ENCODE peak calls at places on chromosome 22, in four cellular contexts. P, A, D and K are unnamed samples.

GRCh38 chr22:46484861-46485595 is 52.4 kb downstream of the CELSR1 start:
- DNase-seq in P (no peak), A (no peak), D (no peak), K (no peak)

GRCh38 chr22:27133951-27134664 is 476.7 kb downstream of the MIAT start:
- DNase-seq in P (peak), A (peak), D (no peak), K (no peak)

GRCh38 chr22:44351685-44352377 is 39.1 kb upstream of the SHISAL1 start:
- DNase-seq in P (peak), A (no peak), D (no peak), K (no peak)

GRCh38 chr22:50738649-50739227 is 734 bp downstream of the ACR start:
- DNase-seq in P (no peak), A (no peak), D (peak), K (peak)

GRCh38 chr22:48192920-48193319 is 1430.5 kb downstream of the TBC1D22A start:
- DNase-seq in P (no peak), A (no peak), D (no peak), K (no peak)

GRCh38 chr22:47206185-47206584 is 443.7 kb downstream of the TBC1D22A start:
- DNase-seq in P (no peak), A (no peak), D (no peak), K (no peak)

GRCh38 chr22:47161631-47162030 is 399.2 kb downstream of the TBC1D22A start:
- DNase-seq in P (no peak), A (no peak), D (no peak), K (no peak)

GRCh38 chr22:40204331-40205116 is 26.8 kb downstream of the TNRC6B start:
- DNase-seq in P (no peak), A (peak), D (no peak), K (no peak)

GRCh38 chr22:35761037-35761436 is 43.4 kb downstream of the APOL5 start:
- DNase-seq in P (peak), A (no peak), D (no peak), K (no peak)

GRCh38 chr22:48342732-48343131 is 1484.9 kb downstream of the BRD1 start:
- DNase-seq in P (no peak), A (no peak), D (no peak), K (no peak)

GRCh38 chr22:26502688-26503561 is 9.3 kb downstream of the TFIP11 start:
- DNase-seq in P (peak), A (peak), D (peak), K (peak)

GRCh38 chr22:47030881-47031627 is 268.6 kb downstream of the TBC1D22A start:
- DNase-seq in P (no peak), A (no peak), D (no peak), K (no peak)

GRCh38 chr22:46329616-46330015 is 5.9 kb upstream of the TRMU start:
- DNase-seq in P (no peak), A (no peak), D (no peak), K (no peak)

GRCh38 chr22:24027389-24027980 is 16.4 kb downstream of the CABIN1 start:
- DNase-seq in P (no peak), A (no peak), D (no peak), K (no peak)

GRCh38 chr22:21000215-21000986 is 1.5 kb downstream of the THAP7 start:
- DNase-seq in P (no peak), A (no peak), D (no peak), K (no peak)

GRCh38 chr22:46233231-46233630 is 16.9 kb downstream of the CDPF1 start:
- DNase-seq in P (no peak), A (peak), D (no peak), K (no peak)

GRCh38 chr22:37492428-37493344 is 6.5 kb upstream of the MFNG start:
- DNase-seq in P (peak), A (no peak), D (peak), K (peak)
- TF ChIP-seq CTCF in P (peak), A (peak), D (peak), K (peak)

GRCh38 chr22:19948057-19948760 is 6.6 kb upstream of the TXNRD2 start:
- DNase-seq in P (no peak), A (no peak), D (no peak), K (no peak)
- TF ChIP-seq CTCF in P (no peak), A (no peak), D (peak), K (peak)

GRCh38 chr22:31107206-31108118 is at the start of gene SELENOM:
- DNase-seq in P (peak), A (peak), D (peak), K (peak)

GRCh38 chr22:31105282-31105929 is 2.0 kb downstream of the SELENOM start:
- DNase-seq in P (no peak), A (no peak), D (no peak), K (no peak)

GRCh38 chr22:31104869-31105268 is 2.5 kb downstream of the SELENOM start:
- DNase-seq in P (no peak), A (no peak), D (no peak), K (no peak)

GRCh38 chr22:31106651-31107205 is 640 bp downstream of the SELENOM start:
- DNase-seq in P (no peak), A (no peak), D (no peak), K (no peak)

GRCh38 chr22:31106001-31106571 is 1.3 kb downstream of the SELENOM start:
- DNase-seq in P (no peak), A (no peak), D (no peak), K (no peak)
- TF ChIP-seq CTCF in P (no peak), A (no peak), D (no peak), K (no peak)

GRCh38 chr22:17300926-17301325 is 68.3 kb upstream of the CECR2 start:
- DNase-seq in P (no peak), A (no peak), D (no peak), K (no peak)

GRCh38 chr22:17305076-17305475 is 64.2 kb upstream of the CECR2 start:
- DNase-seq in P (no peak), A (no peak), D (no peak), K (no peak)

GRCh38 chr22:17303441-17303839 is 65.8 kb upstream of the CECR2 start:
- DNase-seq in P (no peak), A (no peak), D (no peak), K (no peak)

GRCh38 chr22:17302616-17303015 is 66.6 kb upstream of the CECR2 start:
- DNase-seq in P (no peak), A (no peak), D (no peak), K (no peak)

DNA sequence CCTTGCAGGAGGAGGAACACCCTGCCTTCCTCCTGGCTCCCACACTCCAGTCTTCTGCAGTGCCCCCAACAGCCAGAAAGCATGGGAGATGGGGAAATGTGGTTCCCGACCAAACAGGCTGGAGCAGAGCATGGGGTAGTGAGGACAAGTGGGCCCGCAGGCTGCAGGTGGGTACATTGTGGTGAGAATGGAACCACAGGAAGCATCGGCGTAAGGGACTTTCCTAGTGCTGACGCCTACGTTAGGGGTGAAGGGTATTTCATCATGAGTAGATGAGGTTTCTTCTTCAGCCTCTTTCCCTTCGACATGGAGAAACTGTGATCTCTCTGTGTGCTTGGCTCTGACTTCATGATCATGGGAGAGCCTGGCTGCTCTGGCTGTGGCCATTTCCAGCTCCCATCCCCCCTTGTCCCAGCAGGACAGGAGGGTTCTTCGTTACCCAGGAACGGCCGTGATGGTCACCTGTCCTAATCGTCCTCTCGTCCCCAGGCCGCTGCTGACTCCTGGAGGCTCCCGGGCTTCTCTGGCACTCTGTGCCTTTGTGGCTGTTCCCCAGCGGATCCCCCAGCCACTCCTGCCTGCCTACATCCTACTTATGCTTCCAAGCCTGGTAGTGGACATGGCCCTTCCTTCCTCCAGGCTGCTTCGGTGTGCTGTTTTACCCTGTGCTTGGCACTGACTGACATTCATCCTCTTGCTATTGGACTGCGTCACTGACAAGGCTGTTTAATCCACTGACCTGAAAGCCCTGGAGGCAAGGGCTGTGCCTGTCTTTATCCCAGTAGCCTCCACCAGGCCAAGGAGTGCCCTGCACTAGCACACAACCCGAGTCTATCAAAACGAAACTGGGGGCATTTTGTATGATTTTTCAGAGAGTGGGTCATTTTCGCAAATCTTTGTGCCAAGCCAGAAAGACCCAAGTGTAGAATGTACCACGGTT is 65.2 kb upstream of the CECR2 start:
- DNase-seq in P (no peak), A (no peak), D (no peak), K (no peak)
- TF ChIP-seq CTCF in P (no peak), A (no peak), D (no peak), K (no peak)

DNA sequence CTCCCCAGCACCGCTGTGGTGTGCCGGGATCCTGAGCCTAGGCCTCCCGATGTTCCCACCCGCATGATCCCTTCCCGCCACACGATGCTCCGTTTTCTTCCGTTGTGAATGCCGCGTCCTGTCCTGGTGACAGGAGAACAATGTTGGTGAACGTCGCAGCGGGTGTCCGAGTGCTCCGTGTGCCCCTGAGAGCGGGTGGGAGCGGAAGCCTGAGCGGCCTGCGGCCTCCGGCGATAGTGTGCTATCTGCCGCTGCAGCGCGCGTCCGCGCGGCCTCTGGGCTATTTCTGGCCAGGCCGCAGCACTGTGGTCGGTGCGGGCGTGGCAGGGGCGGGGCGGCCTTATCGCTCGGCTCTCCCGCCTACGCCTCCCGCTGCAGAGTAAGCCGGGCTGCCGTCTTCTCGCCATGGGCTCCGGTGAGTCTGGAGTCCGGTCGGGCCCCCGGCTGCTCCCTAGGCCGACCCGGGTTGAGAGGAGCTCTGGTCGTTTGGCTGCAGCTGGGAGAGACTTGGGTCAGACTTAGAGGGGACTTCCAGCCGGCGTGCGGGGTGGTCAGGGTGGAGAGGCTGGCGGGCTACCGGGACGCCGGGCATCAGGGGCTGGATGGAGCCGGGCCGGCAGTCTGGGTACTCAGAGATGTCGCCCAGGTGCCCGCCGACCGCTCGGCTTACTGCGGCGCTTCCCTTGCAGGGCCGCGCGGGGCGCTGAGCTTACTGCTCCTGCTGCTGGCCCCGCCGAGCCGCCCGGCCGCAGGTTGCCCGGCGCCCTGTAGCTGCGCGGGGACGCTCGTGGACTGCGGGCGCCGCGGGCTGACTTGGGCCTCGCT is at the start of gene GP1BB:
- DNase-seq in P (peak), A (no peak), D (no peak), K (no peak)
- TF ChIP-seq CTCF in P (peak), A (no peak), D (no peak), K (peak)

GRCh38 chr22:37498289-37498909 is 12.2 kb upstream of the MFNG start:
- DNase-seq in P (peak), A (no peak), D (peak), K (peak)
- TF ChIP-seq CTCF in P (peak), A (no peak), D (peak), K (peak)

DNA sequence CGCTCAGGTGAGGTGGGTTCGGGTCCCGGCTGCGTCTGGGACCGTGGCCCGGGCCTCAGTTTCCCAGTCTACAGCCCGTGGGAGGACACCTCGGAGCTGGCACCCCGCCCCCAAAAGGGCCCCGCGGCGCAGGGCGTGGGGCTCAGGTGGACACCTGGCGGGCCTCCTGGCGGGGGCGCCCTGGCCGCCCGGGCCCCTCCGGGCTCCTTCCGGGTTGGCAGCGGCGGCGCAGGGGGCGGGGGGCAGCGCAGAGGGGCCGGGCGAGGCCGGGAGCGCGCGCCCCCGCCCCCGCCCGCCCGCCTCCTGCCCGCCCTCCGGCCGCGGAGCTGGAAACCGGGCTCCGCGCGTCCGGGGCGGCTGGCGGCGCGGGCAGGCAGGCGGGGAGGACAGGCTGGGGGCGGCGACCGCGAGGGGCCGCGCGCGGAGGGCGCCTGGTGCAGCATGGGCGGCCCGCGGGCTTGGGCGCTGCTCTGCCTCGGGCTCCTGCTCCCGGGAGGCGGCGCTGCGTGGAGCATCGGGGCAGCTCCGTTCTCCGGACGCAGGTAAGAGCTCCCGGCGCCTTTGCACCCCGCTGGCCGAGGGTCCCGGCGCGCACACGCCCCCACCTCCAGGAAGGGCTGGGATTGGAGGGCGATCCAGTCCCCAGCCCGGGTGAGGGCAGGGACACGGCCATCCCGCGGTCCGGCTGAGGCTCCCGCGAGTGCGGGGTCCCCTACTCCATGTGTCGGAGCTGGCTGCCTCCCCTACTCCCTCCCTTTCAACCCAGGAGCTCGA is at the start of gene EMID1:
- DNase-seq in P (peak), A (peak), D (no peak), K (peak)
- TF ChIP-seq CTCF in P (no peak), A (no peak), D (no peak), K (no peak)

DNA sequence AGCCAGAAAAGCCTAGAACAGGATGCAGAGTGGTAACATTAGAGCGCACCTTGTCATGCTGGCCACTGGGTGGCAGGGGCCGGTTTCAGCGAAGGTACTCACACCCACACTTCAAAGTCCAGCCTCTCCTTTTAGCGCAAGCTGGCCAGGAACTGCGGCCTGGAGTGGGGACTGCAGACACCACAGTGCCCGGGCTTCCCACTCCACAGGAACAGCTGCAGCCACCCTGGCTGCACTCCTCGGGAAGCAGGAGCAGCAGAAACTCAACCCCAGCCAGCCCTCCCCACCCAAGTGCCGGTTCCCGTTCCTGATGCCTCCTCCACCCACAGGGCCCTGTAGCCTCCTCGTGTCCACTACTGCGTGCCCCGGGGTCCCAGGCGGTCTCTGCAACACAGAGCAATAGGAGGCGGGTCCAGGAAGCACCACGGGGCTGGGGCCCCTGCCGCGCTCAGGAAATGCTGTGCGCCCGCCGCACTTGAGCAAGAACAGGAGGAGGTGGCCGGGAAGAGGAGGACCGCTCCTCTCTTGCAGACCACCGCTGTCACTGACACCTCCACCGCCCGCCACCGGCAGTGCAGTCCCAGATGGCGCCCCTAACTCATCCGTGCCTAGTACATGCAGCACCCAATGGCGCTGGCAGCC is 2.2 kb downstream of the RFPL2 start:
- DNase-seq in P (peak), A (no peak), D (peak), K (no peak)
- TF ChIP-seq CTCF in P (peak), A (peak), D (peak), K (peak)

GRCh38 chr22:28250036-28250695 is 331.1 kb upstream of the PITPNB start:
- DNase-seq in P (no peak), A (no peak), D (no peak), K (no peak)
- TF ChIP-seq CTCF in P (no peak), A (no peak), D (no peak), K (no peak)